ENCODE peak calls at places on chromosomes 3 and 15, in four cellular contexts. U is PC-3, M is heart left ventricle, T is HAP-1. Y is an unnamed sample. For H3K27me3, the result is how much of the 10 kb centered on the place peaks cover.

GRCh38 chr15:28901587-28901980 is 15.8 kb downstream of the APBA2 start:
- DNase-seq in U (no peak), M (no peak), T (no peak), Y (no peak)

GRCh38 chr3:124559650-124560405 is 170.4 kb upstream of the UMPS start:
- DNase-seq in U (peak), M (no peak), T (peak), Y (peak)

GRCh38 chr3:127083778-127084355 is 101.0 kb downstream of the PLXNA1 start:
- DNase-seq in U (no peak), M (peak), T (no peak), Y (no peak)

GRCh38 chr3:139557041-139557440 is 17.5 kb upstream of the RBP1 start:
- DNase-seq in U (no peak), M (no peak), T (no peak), Y (no peak)

GRCh38 chr3:127406309-127407025 is 118.6 kb upstream of the PRR20G start:
- DNase-seq in U (peak), M (peak), T (peak), Y (no peak)

GRCh38 chr3:152356870-152357276 is 88.1 kb downstream of the MBNL1 start:
- DNase-seq in U (no peak), M (no peak), T (no peak), Y (no peak)

GRCh38 chr3:53286727-53287412 is 31.0 kb upstream of the TKT start:
- DNase-seq in U (no peak), M (no peak), T (peak), Y (no peak)

GRCh38 chr15:42736178-42736792 is 643 bp downstream of the CDAN1 start:
- DNase-seq in U (peak), M (no peak), T (no peak), Y (no peak)

GRCh38 chr3:10248984-10249748 is 907 bp downstream of the TATDN2 start:
- DNase-seq in U (peak), M (no peak), T (peak), Y (no peak)

GRCh38 chr15:81779181-81779580 is 266.6 kb downstream of the MEX3B start:
- DNase-seq in U (no peak), M (no peak), T (no peak), Y (no peak)

GRCh38 chr3:155244206-155244605 is 49.3 kb downstream of the STRIT1 start:
- DNase-seq in U (no peak), M (no peak), T (no peak), Y (no peak)
- H3K4me3 ChIP-seq in U (no peak), M (no peak), T (no peak), Y (no peak)

DNA sequence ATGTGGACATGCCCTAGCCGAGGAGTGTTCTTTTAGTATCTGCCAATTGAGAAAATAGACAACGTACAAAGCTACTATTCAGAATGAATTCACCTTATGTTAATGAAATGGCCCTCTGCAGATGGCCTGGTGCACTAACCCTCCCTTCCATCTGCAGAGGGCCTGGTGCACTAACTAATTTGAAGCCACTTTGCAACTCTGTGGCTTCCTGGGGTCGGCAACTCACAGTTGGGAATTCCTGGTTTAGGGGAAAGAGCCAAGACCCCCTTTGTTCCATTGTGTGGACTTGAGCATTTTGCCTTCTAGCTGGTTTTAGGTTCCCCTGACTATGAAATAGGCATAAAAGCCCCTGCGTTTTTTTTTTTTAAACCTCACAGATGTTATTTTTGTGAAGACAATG is 204.3 kb upstream of the UBE3A start:
- DNase-seq in U (no peak), M (no peak), T (peak), Y (peak)
- H3K27me3 ChIP-seq in U (under half), M (under half), T (under half), Y (under half)

GRCh38 chr3:14431928-14432834 is 29.8 kb downstream of the SLC6A6 start:
- DNase-seq in U (peak), M (peak), T (peak), Y (no peak)

GRCh38 chr3:14432996-14433572 is 30.7 kb downstream of the SLC6A6 start:
- DNase-seq in U (no peak), M (no peak), T (no peak), Y (no peak)

GRCh38 chr3:14430706-14431470 is 28.5 kb downstream of the SLC6A6 start:
- DNase-seq in U (no peak), M (no peak), T (no peak), Y (no peak)

GRCh38 chr3:14429689-14430452 is 27.5 kb downstream of the SLC6A6 start:
- DNase-seq in U (no peak), M (no peak), T (no peak), Y (no peak)

DNA sequence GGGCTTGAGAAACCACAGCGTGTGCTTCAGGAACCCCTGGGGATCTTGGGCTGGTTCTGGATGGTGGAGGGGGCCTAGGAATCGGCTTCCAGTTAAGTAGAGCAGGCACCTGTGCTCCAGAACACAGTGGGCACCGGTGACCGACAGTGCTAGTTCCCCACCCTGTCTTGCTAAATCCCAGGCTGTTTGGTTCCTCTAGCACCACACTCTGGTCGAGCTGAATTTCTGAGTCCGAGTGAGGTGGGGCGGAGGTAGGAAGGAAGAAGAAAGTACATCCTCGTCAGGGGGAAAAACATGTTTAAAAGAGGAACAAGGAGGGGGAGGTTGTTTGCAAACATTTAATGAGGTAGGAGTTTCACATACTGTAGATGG is 29.1 kb downstream of the SLC6A6 start:
- DNase-seq in U (no peak), M (no peak), T (no peak), Y (no peak)
- H3K4me3 ChIP-seq in U (peak), M (no peak), T (no peak), Y (no peak)

DNA sequence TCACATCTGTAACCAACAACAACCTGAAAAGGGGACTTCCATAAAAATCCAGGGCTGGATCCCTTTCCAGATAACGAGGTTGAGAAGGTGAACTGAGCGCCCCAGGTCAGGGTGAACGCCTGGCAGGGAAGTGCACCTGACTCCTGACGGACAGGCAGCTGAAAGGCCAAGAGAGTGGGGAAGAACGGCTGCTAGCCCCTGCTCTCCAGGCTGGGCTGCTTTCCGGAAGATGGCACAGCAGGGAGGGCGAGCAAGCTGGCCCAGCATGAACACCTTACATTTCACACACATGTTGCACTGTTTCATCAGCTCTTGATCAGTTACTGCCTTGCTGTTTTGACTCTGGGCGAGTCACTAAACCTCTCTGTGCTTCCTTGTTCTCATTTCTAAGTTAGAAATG is 127.2 kb upstream of the IQSEC1 start:
- DNase-seq in U (no peak), M (peak), T (no peak), Y (no peak)
- H3K27me3 ChIP-seq in U (under half), M (under half), T (under half), Y (under half)

GRCh38 chr3:32460031-32460749 is 42.5 kb downstream of the CMTM6 start:
- DNase-seq in U (no peak), M (no peak), T (peak), Y (peak)
- H3K4me3 ChIP-seq in U (no peak), M (no peak), T (no peak), Y (no peak)

GRCh38 chr3:50671331-50671730 is 3.4 kb upstream of the DOCK3 start:
- DNase-seq in U (peak), M (no peak), T (no peak), Y (no peak)
- H3K27me3 ChIP-seq in U (under half), M (under half), T (under half), Y (under half)

GRCh38 chr15:64093627-64094417 is at the start of gene CIAO2A:
- DNase-seq in U (peak), M (peak), T (peak), Y (peak)

GRCh38 chr15:64092864-64093626 is 593 bp downstream of the CIAO2A start:
- DNase-seq in U (peak), M (peak), T (peak), Y (no peak)

GRCh38 chr15:64096486-64097431 is 977 bp downstream of the SNX1 start:
- DNase-seq in U (peak), M (no peak), T (peak), Y (no peak)

GRCh38 chr15:64095431-64095794 is 369 bp upstream of the SNX1 start:
- DNase-seq in U (no peak), M (no peak), T (no peak), Y (no peak)

DNA sequence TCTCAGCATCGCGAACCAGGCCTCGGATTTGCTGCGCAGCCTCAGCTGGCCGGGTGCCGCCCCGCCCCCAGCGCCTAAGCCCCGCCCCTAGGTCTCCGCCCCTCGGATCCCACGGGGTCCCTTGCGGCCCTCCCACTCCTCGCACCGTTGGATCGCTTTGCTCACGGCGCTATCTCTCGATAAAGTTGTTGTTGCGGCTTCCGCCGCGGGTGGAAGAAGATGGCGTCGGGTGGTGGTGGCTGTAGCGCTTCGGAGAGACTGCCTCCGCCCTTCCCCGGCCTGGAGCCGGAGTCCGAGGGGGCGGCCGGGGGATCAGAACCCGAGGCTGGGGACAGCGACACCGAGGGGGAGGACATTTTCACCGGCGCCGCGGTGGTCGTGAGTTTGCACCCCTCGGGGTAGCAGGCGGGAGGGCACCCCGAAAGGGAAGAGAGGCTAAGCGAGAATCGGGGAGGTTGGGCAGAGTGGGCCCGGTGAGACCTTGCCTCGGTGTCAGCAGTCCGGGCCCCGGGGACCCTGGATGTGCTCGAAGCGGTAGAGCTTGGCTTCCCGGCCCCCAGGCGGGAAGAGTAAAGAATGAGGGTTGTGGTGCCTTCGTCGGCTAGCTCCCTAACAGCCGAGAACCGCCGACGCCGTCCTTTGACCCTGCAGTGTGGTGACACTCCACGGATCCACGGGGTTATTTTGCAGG is at the start of gene SNX1:
- DNase-seq in U (peak), M (peak), T (peak), Y (no peak)
- H3K4me3 ChIP-seq in U (peak), M (peak), T (peak), Y (peak)

Y was measured in iPS DF 6.9.